ENCODE peak calls at places on chromosomes 3 and 15, in ten cellular contexts. V is foreskin fibroblast; B is AG04450; G is BE2C; T is breast epithelium; R is AG04449; K is CD4-positive, alpha-beta T cell; Q is WTC11; M is bronchial epithelial cell; O is activated B cell treated with CpG ODN at 0.5 μM for 24 hours. D is an unnamed sample.

GRCh38 chr3:162978136-162978535 is 1481.5 kb downstream of the OTOL1 start:
- DNase-seq in T (no peak), Q (no peak), V (no peak), R (no peak), B (no peak), G (no peak), M (peak), O (no peak), K (no peak), D (no peak)

GRCh38 chr3:40083066-40083465 is 226.4 kb upstream of the EIF1B start:
- DNase-seq in T (no peak), Q (no peak), R (no peak), K (no peak), G (no peak), V (no peak), B (no peak), M (no peak), O (no peak), D (no peak)

GRCh38 chr3:29065211-29065785 is 215.6 kb upstream of the RBMS3 start:
- DNase-seq in Q (peak), O (no peak), G (peak), R (peak), T (peak), K (no peak), M (peak), V (peak), B (peak), D (peak)

GRCh38 chr15:78216276-78217229 is 17.8 kb downstream of the ACSBG1 start:
- DNase-seq in K (no peak), T (peak), R (no peak), O (no peak), M (peak), G (peak), V (peak), Q (no peak), B (no peak), D (no peak)

GRCh38 chr3:27279153-27279552 is 90.0 kb downstream of the NEK10 start:
- DNase-seq in V (no peak), T (no peak), O (no peak), K (no peak), B (no peak), G (no peak), Q (peak), R (no peak), M (peak), D (no peak)

GRCh38 chr3:182500294-182500693 is 293.0 kb upstream of the ATP11B start:
- DNase-seq in R (no peak), O (no peak), G (no peak), V (no peak), B (no peak), M (no peak), K (no peak), Q (peak), T (no peak), D (no peak)

GRCh38 chr3:4934050-4934449 is 45.2 kb upstream of the BHLHE40 start:
- DNase-seq in T (no peak), K (no peak), R (no peak), V (no peak), M (no peak), Q (no peak), B (no peak), G (no peak), O (no peak), D (no peak)

GRCh38 chr3:27721717-27722564 is at the start of gene EOMES:
- DNase-seq in B (no peak), V (no peak), M (peak), R (no peak), O (no peak), Q (peak), K (peak), T (no peak), G (peak), D (no peak)

GRCh38 chr15:60006808-60007346 is 2.8 kb downstream of the FOXB1 start:
- DNase-seq in Q (no peak), R (no peak), O (no peak), K (no peak), V (no peak), T (no peak), M (no peak), B (no peak), G (no peak), D (no peak)

GRCh38 chr3:190697901-190698300 is 164.6 kb downstream of the GMNC start:
- DNase-seq in O (no peak), Q (no peak), K (no peak), G (no peak), V (peak), T (no peak), R (no peak), M (peak), B (no peak), D (no peak)

GRCh38 chr3:190695225-190695624 is 167.3 kb downstream of the GMNC start:
- DNase-seq in M (no peak), G (no peak), Q (no peak), B (no peak), K (no peak), T (no peak), R (no peak), V (no peak), O (no peak), D (no peak)

GRCh38 chr3:190695994-190696393 is 166.5 kb downstream of the GMNC start:
- DNase-seq in B (no peak), V (no peak), T (no peak), Q (no peak), R (no peak), O (no peak), K (no peak), M (no peak), G (no peak), D (no peak)

GRCh38 chr3:190697502-190697830 is 165.0 kb downstream of the GMNC start:
- DNase-seq in G (no peak), V (no peak), Q (no peak), T (no peak), R (no peak), M (no peak), B (no peak), O (no peak), K (no peak), D (no peak)

DNA sequence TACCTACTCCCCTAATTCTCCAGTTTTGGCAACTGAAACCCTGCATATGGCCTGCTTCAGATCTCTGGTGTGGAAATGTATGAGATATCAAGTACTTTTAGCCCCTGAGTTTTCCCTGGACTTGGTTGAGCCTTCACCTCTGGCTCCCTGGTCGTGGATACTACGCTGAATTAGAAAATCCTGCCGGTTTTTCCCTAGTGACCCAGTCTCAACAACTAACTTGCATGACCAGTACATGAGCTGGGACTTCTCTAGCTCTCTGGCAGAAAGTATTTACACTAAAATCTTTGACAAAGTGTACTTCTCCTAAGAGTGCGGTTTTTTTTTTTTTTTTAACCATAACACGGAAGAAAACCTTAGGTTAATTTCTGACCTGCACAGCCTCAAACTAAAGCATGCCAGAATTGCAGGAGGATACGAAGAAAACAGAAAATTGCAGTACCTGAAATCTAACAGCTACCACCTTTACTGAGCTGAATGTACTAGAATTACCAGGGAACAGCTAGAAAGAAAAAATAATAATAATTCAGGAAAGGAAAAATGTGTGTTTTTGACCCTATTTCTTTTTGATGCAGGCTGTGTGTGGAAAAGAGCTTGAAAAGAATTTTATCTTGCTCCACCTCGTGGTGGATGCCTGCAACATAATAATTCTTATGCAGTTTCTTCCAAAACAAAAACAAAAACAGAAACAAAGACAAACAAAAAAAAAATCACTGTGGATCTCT is 165.6 kb downstream of the GMNC start:
- DNase-seq in K (no peak), Q (no peak), R (no peak), G (no peak), O (no peak), M (peak), V (peak), T (no peak), B (no peak), D (no peak)
- TF ChIP-seq CTCF in K (no peak), Q (peak), R (peak), G (peak), O (no peak), M (peak), V (peak), T (peak), B (peak), D (peak)

DNA sequence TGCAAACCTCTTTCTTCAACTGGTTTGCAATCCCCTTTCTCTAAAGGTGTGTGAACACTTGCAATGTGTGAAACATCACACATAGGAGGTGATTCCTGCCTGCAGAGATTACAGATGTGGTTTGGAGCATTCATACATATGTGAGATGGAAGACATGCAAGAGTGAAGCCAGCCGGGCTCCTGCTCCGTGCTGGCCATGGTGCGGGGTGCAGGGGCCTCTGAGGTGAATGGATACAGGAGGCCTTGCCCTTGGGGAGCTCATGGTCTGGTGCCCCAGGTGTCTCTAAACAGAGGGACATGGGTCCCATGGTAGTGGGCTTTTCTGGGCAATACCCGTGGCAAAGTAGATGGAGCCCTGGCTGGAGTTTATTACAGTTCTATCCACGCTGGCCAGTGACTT is 6.0 kb downstream of the SLC6A11 start:
- DNase-seq in B (no peak), T (no peak), G (no peak), Q (no peak), R (no peak), K (no peak), O (no peak), M (no peak), V (no peak), D (no peak)
- TF ChIP-seq CTCF in B (no peak), T (no peak), G (no peak), Q (no peak), R (no peak), K (no peak), O (no peak), M (no peak), V (no peak), D (no peak)

GRCh38 chr3:11832964-11833621 is 13.6 kb downstream of the TAMM41 start:
- DNase-seq in V (no peak), R (no peak), K (no peak), Q (no peak), B (no peak), T (no peak), M (no peak), O (no peak), G (no peak), D (no peak)

DNA sequence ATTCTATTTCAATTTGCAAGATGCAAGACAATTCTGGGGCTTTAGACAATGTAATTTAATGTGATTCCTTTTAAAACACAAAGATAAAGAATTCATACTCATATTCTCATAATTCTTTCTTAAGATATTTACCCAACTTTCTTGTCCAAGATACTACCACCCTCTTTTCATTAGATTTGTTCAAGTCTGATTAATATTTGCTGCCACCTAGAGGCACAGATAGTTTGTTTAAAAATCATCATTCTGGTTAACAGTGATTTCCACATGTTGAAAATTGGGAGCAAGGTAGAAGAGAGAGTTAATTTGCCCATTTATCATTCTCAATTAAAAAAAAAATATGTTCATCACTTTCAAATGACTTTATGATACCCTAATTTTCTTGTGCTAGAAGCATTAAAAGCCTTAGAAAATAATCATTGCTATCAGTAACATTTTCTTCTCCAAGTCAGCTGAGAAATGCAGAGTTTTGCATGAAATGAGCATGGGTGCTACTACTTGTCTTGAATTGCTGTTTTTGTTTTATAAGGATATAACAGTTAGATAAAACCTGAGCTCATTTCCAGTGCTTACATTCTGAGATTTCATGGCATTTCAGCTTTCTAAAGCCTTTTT is 11.6 kb downstream of the TAMM41 start:
- DNase-seq in O (no peak), G (no peak), V (no peak), T (no peak), B (no peak), K (no peak), Q (no peak), M (peak), R (no peak), D (no peak)
- TF ChIP-seq CTCF in O (no peak), G (peak), V (peak), T (no peak), B (peak), K (peak), Q (no peak), M (peak), R (peak), D (peak)

DNA sequence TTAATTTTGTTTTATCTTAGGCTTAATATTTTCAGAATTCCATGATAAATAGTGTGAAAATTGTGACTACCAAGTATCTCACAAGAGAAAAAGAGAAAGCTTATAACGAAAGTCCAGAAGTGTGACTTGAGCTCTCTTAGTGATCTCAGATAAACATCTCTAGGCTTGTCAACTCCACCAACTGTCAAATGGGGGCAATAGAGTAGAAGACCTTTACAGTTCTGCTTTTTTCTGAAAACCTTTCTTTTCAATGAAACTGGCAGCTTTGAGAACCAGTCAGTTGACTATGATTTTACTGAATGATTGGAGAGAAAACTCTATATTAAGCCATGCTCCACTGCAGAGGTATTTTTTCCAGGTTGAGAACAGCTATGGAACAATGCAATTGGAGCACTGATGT is 119.2 kb upstream of the TP63 start:
- DNase-seq in B (no peak), O (no peak), R (no peak), K (no peak), Q (no peak), G (no peak), T (no peak), V (no peak), M (no peak), D (no peak)
- TF ChIP-seq CTCF in B (no peak), O (no peak), R (no peak), K (no peak), Q (no peak), G (no peak), T (no peak), V (no peak), M (no peak), D (no peak)

GRCh38 chr3:153173758-153174516 is 11.9 kb downstream of the RAP2B start:
- DNase-seq in Q (peak), O (no peak), K (no peak), V (no peak), R (peak), G (no peak), B (no peak), T (no peak), M (peak), D (no peak)
- TF ChIP-seq CTCF in Q (no peak), O (no peak), K (no peak), V (no peak), R (no peak), G (no peak), B (no peak), T (no peak), M (no peak), D (no peak)

DNA sequence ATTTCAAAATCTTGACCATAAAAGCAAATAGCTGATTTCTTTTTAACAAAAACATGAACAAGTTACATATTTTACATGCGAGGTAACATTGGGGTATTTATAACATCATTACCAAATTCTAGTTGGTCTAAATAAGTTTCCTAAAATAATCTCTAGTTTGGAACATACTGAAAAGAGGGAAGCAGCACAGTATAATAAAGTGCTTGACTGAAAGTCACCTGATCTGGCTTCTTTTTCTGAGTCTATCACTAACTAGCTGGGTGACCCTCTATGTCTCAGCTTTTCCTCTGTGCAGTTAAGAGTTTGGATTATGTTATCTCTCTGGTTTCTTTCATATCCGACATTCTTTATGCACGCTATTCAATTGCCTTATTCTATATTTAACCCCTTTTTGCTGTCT is 19.8 kb upstream of the CNTN4 start:
- DNase-seq in R (no peak), V (no peak), T (no peak), B (no peak), G (no peak), Q (no peak), M (no peak), K (no peak), O (no peak), D (no peak)
- TF ChIP-seq CTCF in R (no peak), V (no peak), T (no peak), B (no peak), G (no peak), Q (no peak), M (no peak), K (no peak), O (no peak), D (no peak)